ENCODE peak calls at places on chromosomes 7 and 10, in five cellular contexts. B is body of pancreas; F is endothelial cell; Z is ELR; E is CD4-positive, alpha-beta memory T cell. D is an unnamed sample.

GRCh38 chr7:23863209-23863798 is 153.3 kb downstream of the STK31 start:
- DNase-seq in B (peak), F (no peak), Z (peak), E (no peak), D (no peak)

GRCh38 chr7:44634839-44635591 is 28.6 kb downstream of the OGDH start:
- DNase-seq in B (peak), F (no peak), Z (no peak), E (peak), D (no peak)

GRCh38 chr10:132488231-132488821 is 49.3 kb upstream of the INPP5A start:
- DNase-seq in B (no peak), F (no peak), Z (no peak), E (no peak), D (no peak)

GRCh38 chr7:105423987-105424386 is 35.3 kb upstream of the SRPK2 start:
- DNase-seq in B (no peak), F (no peak), Z (no peak), E (no peak), D (no peak)

GRCh38 chr10:114375082-114375481 is 29.2 kb downstream of the AFAP1L2 start:
- DNase-seq in B (peak), F (no peak), Z (peak), E (no peak), D (peak)

GRCh38 chr10:113569576-113569975 is 16.7 kb downstream of the HABP2 start:
- DNase-seq in B (no peak), F (no peak), Z (no peak), E (no peak), D (no peak)

GRCh38 chr10:112208981-112209380 is 25.4 kb upstream of the GPAM start:
- DNase-seq in B (no peak), F (no peak), Z (peak), E (no peak), D (no peak)

GRCh38 chr10:71857934-71858890 is 7.2 kb upstream of the PSAP start:
- DNase-seq in B (no peak), F (no peak), Z (no peak), E (no peak), D (no peak)

GRCh38 chr10:7308826-7309225 is 102.0 kb downstream of the SFMBT2 start:
- DNase-seq in B (no peak), F (no peak), Z (no peak), E (no peak), D (no peak)

D was measured in RCC 7860.